ENCODE peak calls at places on chromosomes 6 and 20, in six cellular contexts. I is IMR-90, U is body of pancreas, F is spleen, P is thyroid gland, E is MM.1S. R is an unnamed sample.
A peak's percentile ranks its signal among the peaks of the same experiment; 100 is the strongest.

GRCh38 chr6:25570608-25571007 is 81.4 kb upstream of the SCGN start:
- DNase-seq in I (no peak), U (no peak), F (no peak), P (no peak), E (no peak), R (no peak)

GRCh38 chr20:17747431-17747846 is 47.7 kb downstream of the BANF2 start:
- DNase-seq in I (peak; percentile 94), U (peak; percentile 83), F (no peak), P (no peak), E (no peak), R (no peak)

GRCh38 chr20:13700761-13701160 is 62.0 kb upstream of the TASP1 start:
- DNase-seq in I (no peak), U (no peak), F (no peak), P (no peak), E (no peak), R (no peak)

GRCh38 chr6:156776470-156776840 is 723 bp upstream of the ARID1B start:
- DNase-seq in I (peak; percentile 44), U (no peak), F (no peak), P (no peak), E (no peak), R (no peak)

GRCh38 chr6:144122861-144123260 is 27.5 kb upstream of the STX11 start:
- DNase-seq in I (no peak), U (no peak), F (no peak), P (no peak), E (no peak), R (no peak)

GRCh38 chr6:35710241-35710847 is 21.6 kb upstream of the FKBP5 start:
- DNase-seq in I (no peak), U (peak; percentile 61), F (no peak), P (no peak), E (no peak), R (no peak)

GRCh38 chr6:127762284-127762683 is 138.6 kb downstream of the THEMIS start:
- DNase-seq in I (no peak), U (no peak), F (no peak), P (no peak), E (no peak), R (no peak)

GRCh38 chr6:152068622-152069261 is 261.3 kb downstream of the ESR1 start:
- DNase-seq in I (no peak), U (peak; percentile 25), F (no peak), P (no peak), E (no peak), R (no peak)

GRCh38 chr6:113779656-113780055 is 77.5 kb upstream of the MARCKS start:
- DNase-seq in I (no peak), U (no peak), F (no peak), P (no peak), E (no peak), R (no peak)

GRCh38 chr6:31815025-31815838 is at the start of the genes HSPA1A and HSPA1L:
- DNase-seq in I (peak; percentile 95), U (peak; percentile 95), F (peak; percentile 94), P (peak; percentile 93), E (no peak), R (peak; percentile 95)

GRCh38 chr20:19808498-19808897 is 50.4 kb downstream of the RIN2 start:
- DNase-seq in I (no peak), U (no peak), F (no peak), P (no peak), E (no peak), R (no peak)

GRCh38 chr6:142918339-142919042 is 26.5 kb downstream of the HIVEP2 start:
- DNase-seq in I (no peak), U (no peak), F (no peak), P (no peak), E (no peak), R (no peak)

GRCh38 chr6:2103644-2104523 is 141.5 kb downstream of the GMDS start:
- DNase-seq in I (peak; percentile 69), U (no peak), F (no peak), P (no peak), E (peak; percentile 41), R (no peak)

GRCh38 chr20:44552950-44553908 is 29.1 kb upstream of the PKIG start:
- DNase-seq in I (peak; percentile 94), U (no peak), F (no peak), P (peak; percentile 53), E (no peak), R (no peak)

GRCh38 chr6:138318741-138319375 is 58.8 kb upstream of the SMIM28 start:
- DNase-seq in I (no peak), U (no peak), F (no peak), P (no peak), E (no peak), R (no peak)

GRCh38 chr20:51961964-51962761 is 159.8 kb upstream of the SALL4 start:
- DNase-seq in I (no peak), U (no peak), F (no peak), P (no peak), E (no peak), R (no peak)

GRCh38 chr6:147448212-147448611 is 60.3 kb upstream of the SAMD5 start:
- DNase-seq in I (no peak), U (peak; percentile 22), F (peak; percentile 50), P (peak; percentile 15), E (peak; percentile 5), R (no peak)

DNA sequence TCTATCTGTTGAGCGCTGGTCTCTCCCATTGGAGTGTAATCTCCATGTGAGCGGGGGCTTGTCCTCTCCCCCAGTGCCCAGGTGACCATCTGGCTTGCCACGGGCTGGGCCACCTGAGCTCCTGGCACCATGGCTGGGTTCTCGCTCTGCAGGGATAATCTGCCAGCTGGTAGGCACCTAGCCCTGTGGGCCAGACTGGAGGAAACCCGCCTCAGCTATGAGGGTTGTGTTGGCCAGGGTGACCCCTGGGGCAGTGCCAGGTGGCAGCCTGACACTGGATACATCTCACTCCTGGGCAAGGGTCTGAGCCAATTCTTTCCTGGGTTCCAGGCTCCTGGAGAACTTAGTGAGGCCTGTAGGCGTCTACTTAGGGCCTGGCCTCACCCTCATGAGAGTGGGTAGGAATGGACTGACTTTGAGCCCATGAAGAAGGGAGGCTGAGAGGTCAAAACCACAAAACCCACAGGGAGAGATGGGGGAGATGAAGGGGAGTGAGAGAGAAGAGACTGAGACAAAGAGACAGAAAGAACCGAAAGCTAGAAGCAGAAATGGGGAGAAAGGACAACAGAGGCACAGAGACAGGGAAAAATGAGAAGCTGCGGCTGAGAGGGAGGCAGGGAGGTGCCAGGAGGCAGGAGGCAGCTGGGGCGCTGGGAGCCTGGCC is 5.8 kb upstream of the SLC52A3 start:
- DNase-seq in I (no peak), U (no peak), F (no peak), P (no peak), E (no peak), R (no peak)
- H3K4me1 ChIP-seq in I (no peaks in the 10 kb centered on the region), U (no peaks in the 10 kb centered on the region), F (no peaks in the 10 kb centered on the region), P (no peaks in the 10 kb centered on the region), E (no peaks in the 10 kb centered on the region), R (peaks cover 26% of the 10 kb centered on the region)

DNA sequence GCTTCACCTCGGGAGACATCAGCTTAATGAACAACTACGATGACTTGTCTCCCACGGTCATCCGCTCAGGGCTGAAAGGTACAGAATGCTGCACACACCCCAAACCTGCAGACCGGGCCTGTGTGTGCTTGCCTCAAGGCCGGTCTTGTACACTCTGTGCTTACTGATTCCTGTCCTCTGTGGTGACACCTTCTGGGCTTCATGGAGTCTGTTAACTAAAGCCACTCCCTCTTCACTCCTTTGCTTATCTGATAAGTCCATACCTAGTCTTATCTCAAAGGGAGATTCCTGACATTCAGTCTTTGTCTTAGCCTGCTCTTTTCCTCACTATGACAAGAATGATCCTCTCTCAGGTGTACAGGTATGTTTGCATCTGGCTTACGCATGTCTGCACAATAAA is 107.7 kb upstream of the TMEM181 start:
- DNase-seq in I (no peak), U (no peak), F (no peak), P (no peak), E (no peak), R (no peak)
- TF ChIP-seq CTCF in I (no peak), U (no peak), F (no peak), P (no peak), E (no peak), R (no peak)

DNA sequence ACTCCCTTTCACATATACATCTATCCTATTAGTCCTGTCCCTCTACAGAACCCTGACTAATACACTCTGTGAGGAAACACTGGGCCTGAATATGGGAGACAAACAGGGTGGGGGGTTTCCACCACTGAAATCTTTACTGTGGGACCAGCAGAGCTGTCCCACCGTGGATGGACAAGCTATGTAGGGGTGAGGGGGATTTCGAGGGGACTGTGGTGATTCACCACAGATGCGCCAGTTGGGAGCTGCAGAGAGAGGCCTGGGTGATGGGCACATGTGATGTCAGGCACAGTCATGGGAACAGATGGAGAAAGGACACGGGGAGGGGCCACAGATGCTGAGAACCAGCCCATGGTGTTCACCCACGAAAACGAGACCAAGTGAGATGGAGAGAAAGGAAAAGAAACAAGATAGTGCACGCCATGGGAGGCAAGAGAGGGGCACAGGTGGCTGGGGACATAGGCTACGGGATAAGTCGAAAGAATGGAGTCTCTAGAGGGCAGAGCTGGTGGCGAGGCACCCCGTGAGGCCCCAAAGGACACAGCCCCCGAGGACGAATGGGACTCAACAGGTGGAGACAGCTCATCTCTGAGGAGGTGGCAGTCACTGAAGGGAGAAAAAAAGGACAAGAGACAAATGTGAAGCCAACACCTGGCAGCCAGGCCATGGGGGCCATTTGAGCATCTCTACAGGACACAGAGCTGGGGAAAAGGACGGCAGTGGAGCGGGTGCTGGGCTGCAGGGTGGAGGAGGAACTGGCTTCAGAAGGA is 10.4 kb upstream of the RAMACL start:
- DNase-seq in I (no peak), U (no peak), F (no peak), P (no peak), E (no peak), R (no peak)
- H3K4me1 ChIP-seq in I (peaks cover 49% of the 10 kb centered on the region), U (no peaks in the 10 kb centered on the region), F (peaks cover 12% of the 10 kb centered on the region), P (peaks cover 27% of the 10 kb centered on the region), E (no peaks in the 10 kb centered on the region), R (no peaks in the 10 kb centered on the region)

DNA sequence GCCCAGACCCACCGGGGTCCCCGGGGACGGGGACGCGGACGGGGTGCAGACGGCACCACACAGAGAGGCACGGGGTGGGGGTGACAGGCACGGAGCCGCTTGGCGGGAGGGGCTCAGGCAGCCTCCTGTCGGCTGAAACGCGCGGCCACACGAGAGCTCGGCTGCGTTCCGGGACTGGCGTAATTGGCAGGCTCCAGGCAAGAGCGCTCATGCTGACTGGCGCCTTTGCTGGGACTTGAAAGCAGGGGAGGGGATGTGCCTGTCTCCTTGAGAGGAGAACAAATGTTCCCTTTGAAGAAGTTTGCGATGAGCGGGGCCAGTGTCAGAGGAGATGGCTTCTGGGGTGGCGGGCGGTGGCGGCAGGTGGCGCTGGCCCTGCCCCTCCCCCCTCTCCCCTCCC is 25.8 kb downstream of the BHLHE23 start:
- DNase-seq in I (no peak), U (no peak), F (no peak), P (no peak), E (no peak), R (no peak)
- TF ChIP-seq CTCF in I (no peak), U (no peak), F (no peak), P (no peak), E (no peak), R (no peak)

GRCh38 chr20:56786503-56786902 is 157.4 kb downstream of the TFAP2C start:
- DNase-seq in I (no peak), U (no peak), F (peak; percentile 4), P (no peak), E (no peak), R (no peak)
- H3K4me1 ChIP-seq in I (peaks cover 2% of the 10 kb centered on the region), U (no peaks in the 10 kb centered on the region), F (no peaks in the 10 kb centered on the region), P (no peaks in the 10 kb centered on the region), E (no peaks in the 10 kb centered on the region), R (peaks cover 5% of the 10 kb centered on the region)